ENCODE peak calls at places on chromosomes 5 and 9, in nine cellular contexts. W, K, X, P, R, M, D, A and F are unnamed samples.

GRCh38 chr9:16652511-16653101 is 217.9 kb downstream of the BNC2 start:
- DNase-seq in P (no peak), A (no peak), X (no peak), W (no peak), D (peak; percentile 55), M (no peak), K (no peak), R (no peak), F (no peak)

GRCh38 chr9:17135578-17135904 is 701 bp downstream of the CNTLN start:
- DNase-seq in K (no peak), R (peak; percentile 5), M (no peak), D (no peak), P (no peak), A (peak; percentile 56), X (no peak), W (peak; percentile 26), F (no peak)

GRCh38 chr9:135607401-135608293 is 31.7 kb downstream of the GLT6D1 start:
- DNase-seq in X (no peak), P (no peak), A (peak; percentile 12), M (no peak), D (no peak), K (peak; percentile 65), R (no peak), W (no peak), F (no peak)

GRCh38 chr9:122875523-122875922 is 29.6 kb downstream of the RC3H2 start:
- DNase-seq in D (no peak), A (no peak), K (no peak), P (no peak), W (no peak), R (no peak), X (no peak), M (no peak), F (no peak)

GRCh38 chr5:176534640-176535039 is 2.6 kb downstream of the RNF44 start:
- DNase-seq in K (peak; percentile 81), M (no peak), W (peak; percentile 70), X (peak; percentile 15), A (no peak), P (no peak), D (no peak), R (no peak), F (no peak)

GRCh38 chr5:36786613-36787012 is 90.0 kb upstream of the NIPBL start:
- DNase-seq in X (no peak), D (no peak), W (no peak), P (no peak), K (no peak), M (no peak), R (no peak), A (no peak), F (no peak)

GRCh38 chr9:121226186-121226585 is 24.5 kb upstream of the RAB14 start:
- DNase-seq in K (no peak), M (no peak), P (no peak), R (no peak), D (peak; percentile 54), X (no peak), W (no peak), A (no peak), F (no peak)

GRCh38 chr9:71446499-71447411 is 321.6 kb downstream of the CEMIP2 start:
- DNase-seq in A (peak; percentile 73), X (no peak), W (peak; percentile 39), R (no peak), K (peak; percentile 74), P (peak; percentile 40), D (peak; percentile 46), M (no peak), F (peak; percentile 25)

GRCh38 chr9:75855509-75855908 is 35.0 kb upstream of the PCSK5 start:
- DNase-seq in X (no peak), A (peak; percentile 49), P (no peak), D (peak; percentile 4), R (no peak), K (no peak), M (no peak), W (no peak), F (peak; percentile 1)

GRCh38 chr9:2335260-2335659 is 286.3 kb upstream of the VLDLR start:
- DNase-seq in D (no peak), K (no peak), W (no peak), M (peak; percentile 35), P (no peak), A (no peak), X (no peak), R (no peak), F (no peak)

GRCh38 chr5:55856511-55857246 is 5.5 kb downstream of the IL31RA start:
- DNase-seq in A (no peak), D (no peak), K (no peak), M (no peak), P (no peak), X (no peak), W (no peak), R (no peak), F (no peak)

GRCh38 chr5:39203951-39204350 is 15.4 kb downstream of the FYB1 start:
- DNase-seq in K (no peak), D (no peak), P (no peak), X (no peak), M (no peak), R (no peak), A (no peak), W (no peak), F (no peak)

GRCh38 chr5:29811914-29812679 is 1381.4 kb upstream of the CDH6 start:
- DNase-seq in P (no peak), R (no peak), M (no peak), K (no peak), D (no peak), W (no peak), X (no peak), A (peak; percentile 28), F (peak; percentile 72)

GRCh38 chr9:138037140-138037539 is 159.6 kb downstream of the CACNA1B start:
- DNase-seq in D (no peak), P (no peak), W (no peak), R (no peak), A (no peak), K (no peak), X (no peak), M (no peak), F (no peak)

GRCh38 chr5:78109891-78110324 is 184.6 kb downstream of the AP3B1 start:
- DNase-seq in W (no peak), K (no peak), A (no peak), P (no peak), R (no peak), X (no peak), M (no peak), D (no peak), F (no peak)

GRCh38 chr9:3385871-3386270 is 139.9 kb downstream of the RFX3 start:
- DNase-seq in W (no peak), D (no peak), R (no peak), M (no peak), P (no peak), K (no peak), A (no peak), X (no peak), F (no peak)

GRCh38 chr9:109320734-109321448 is at the start of gene EPB41L4B:
- DNase-seq in K (peak; percentile 94), P (peak; percentile 72), M (peak; percentile 75), X (peak; percentile 83), R (peak; percentile 68), W (peak; percentile 92), D (peak; percentile 69), A (peak; percentile 95), F (peak; percentile 92)
- TF ChIP-seq POLR2A in K (no peak), P (no peak), M (no peak), X (no peak), R (no peak), W (peak; percentile 20), D (peak; percentile 44), A (no peak), F (no peak)

DNA sequence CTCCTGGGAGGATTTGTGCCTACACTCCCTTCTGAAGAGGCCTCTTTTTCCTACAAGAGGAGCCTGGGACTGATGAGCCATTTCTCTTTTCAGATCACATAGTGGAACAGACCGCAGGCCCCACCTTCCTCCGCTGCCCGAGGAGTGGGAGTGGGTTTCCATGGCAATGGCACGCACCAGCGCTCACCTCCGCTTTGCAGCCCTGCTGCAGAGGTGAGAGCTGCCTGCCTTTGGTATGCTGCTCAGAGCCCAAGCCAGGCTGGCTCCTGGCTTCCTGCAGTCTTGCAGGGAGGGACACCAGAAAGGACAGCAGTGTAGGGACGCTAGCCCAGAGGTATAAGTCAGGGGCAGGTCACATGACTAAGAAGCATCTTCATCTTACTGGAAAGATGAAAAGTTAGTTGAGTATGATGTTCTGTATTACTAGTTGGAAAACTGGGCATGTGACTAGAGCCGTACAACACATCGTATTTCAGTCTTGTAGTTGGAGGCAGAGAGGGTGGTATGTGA is 12.4 kb downstream of the PTTG1 start:
- DNase-seq in D (no peak), P (no peak), W (no peak), K (peak; percentile 90), A (no peak), M (no peak), R (no peak), X (no peak), F (no peak)
- TF ChIP-seq POLR2A in D (no peak), P (no peak), W (no peak), K (no peak), A (no peak), M (no peak), R (no peak), X (no peak), F (no peak)

GRCh38 chr9:127802576-127803443 is at the start of gene FPGS:
- DNase-seq in A (peak; percentile 90), M (peak; percentile 86), R (peak; percentile 87), D (peak; percentile 85), K (peak; percentile 95), X (peak; percentile 95), P (peak; percentile 95), W (peak; percentile 91), F (peak; percentile 93)
- TF ChIP-seq POLR2A in A (peak; percentile 39), M (no peak), R (peak; percentile 86), D (peak; percentile 78), K (peak; percentile 57), X (no peak), P (peak; percentile 62), W (peak; percentile 80), F (peak; percentile 60)

GRCh38 chr5:137498736-137499505 is at the start of gene SPOCK1:
- DNase-seq in R (no peak), M (peak; percentile 69), P (peak; percentile 80), A (peak; percentile 85), K (peak; percentile 87), D (peak; percentile 63), X (peak; percentile 68), W (peak; percentile 67), F (peak; percentile 78)

GRCh38 chr5:137500616-137501225 is 1.6 kb upstream of the SPOCK1 start:
- DNase-seq in K (no peak), A (no peak), D (no peak), X (no peak), R (no peak), W (no peak), P (no peak), M (no peak), F (no peak)

GRCh38 chr5:137498301-137498735 is 808 bp downstream of the SPOCK1 start:
- DNase-seq in R (no peak), D (no peak), P (peak; percentile 28), X (peak; percentile 32), M (peak; percentile 24), K (peak; percentile 72), A (peak; percentile 41), W (peak; percentile 39), F (no peak)

GRCh38 chr5:137496919-137497318 is 2.2 kb downstream of the SPOCK1 start:
- DNase-seq in D (no peak), A (no peak), X (no peak), P (no peak), K (no peak), R (no peak), W (no peak), M (no peak), F (no peak)

GRCh38 chr5:137497396-137498290 is 1.5 kb downstream of the SPOCK1 start:
- DNase-seq in R (no peak), M (no peak), D (no peak), P (no peak), W (no peak), A (peak; percentile 75), K (no peak), X (no peak), F (no peak)
- TF ChIP-seq POLR2A in R (no peak), M (no peak), D (no peak), P (no peak), W (no peak), A (no peak), K (no peak), X (no peak), F (no peak)